ENCODE peak calls at places on chromosomes 6 and 20, in four cellular contexts. K is SK-N-MC, M is fibroblast of lung, Z is left lung. C is an unnamed sample.

GRCh38 chr6:157538163-157538562 is 157.2 kb downstream of the ZDHHC14 start:
- DNase-seq in M (no peak), K (no peak), Z (no peak), C (no peak)

GRCh38 chr20:57159945-57160610 is 106.4 kb downstream of the BMP7 start:
- DNase-seq in K (no peak), M (no peak), Z (no peak), C (no peak)

GRCh38 chr6:105894556-105894955 is 191.6 kb upstream of the PRDM1 start:
- DNase-seq in K (no peak), Z (no peak), M (no peak), C (no peak)

GRCh38 chr6:154962751-154963150 is 32.4 kb upstream of the TIAM2 start:
- DNase-seq in Z (no peak), M (peak; percentile 82), K (no peak), C (no peak)

GRCh38 chr6:79467716-79468115 is 69.5 kb downstream of the LCA5 start:
- DNase-seq in K (no peak), M (peak; percentile 13), Z (no peak), C (peak; percentile 48)

GRCh38 chr6:125797934-125798444 is 7.2 kb downstream of the NCOA7 start:
- DNase-seq in M (no peak), K (no peak), Z (no peak), C (no peak)

GRCh38 chr6:108497883-108498282 is 62.8 kb upstream of the FOXO3 start:
- DNase-seq in M (peak; percentile 39), Z (no peak), K (no peak), C (no peak)

GRCh38 chr6:125481056-125481455 is 179.3 kb upstream of the HDDC2 start:
- DNase-seq in Z (no peak), M (no peak), K (no peak), C (no peak)

GRCh38 chr6:18101271-18101670 is 21.2 kb downstream of the NHLRC1 start:
- DNase-seq in M (peak; percentile 17), Z (no peak), K (no peak), C (no peak)

GRCh38 chr6:139686308-139686707 is 311.9 kb upstream of the CITED2 start:
- DNase-seq in K (no peak), M (peak; percentile 24), Z (no peak), C (no peak)

GRCh38 chr6:124949706-124950105 is 12.5 kb upstream of the RNF217 start:
- DNase-seq in K (no peak), Z (no peak), M (no peak), C (no peak)

GRCh38 chr6:24105146-24105545 is 20.9 kb upstream of the NRSN1 start:
- DNase-seq in K (no peak), Z (no peak), M (no peak), C (no peak)

GRCh38 chr20:62951896-62952372 is 575 bp upstream of the SLC17A9 start:
- DNase-seq in M (no peak), K (no peak), Z (no peak), C (peak; percentile 36)

C was measured in CD14-positive monocyte.